ENCODE peak calls at places on chromosomes 5 and 9, in six cellular contexts. One of them, this sample, is unnamed.

GRCh38 chr5:109740329-109740728 is 50.6 kb downstream of the MAN2A1 start:
- DNase-seq in coronary artery: no peak
- DNase-seq in cardiac fibroblast: no peak
- DNase-seq in foreskin fibroblast: no peak
- DNase-seq in cardiac muscle cell: peak
- DNase-seq in adrenal gland: peak
- DNase-seq in this sample: no peak

GRCh38 chr9:17600962-17601593 is 22.2 kb downstream of the SH3GL2 start:
- DNase-seq in coronary artery: no peak
- DNase-seq in cardiac fibroblast: no peak
- DNase-seq in foreskin fibroblast: no peak
- DNase-seq in cardiac muscle cell: no peak
- DNase-seq in adrenal gland: no peak
- DNase-seq in this sample: no peak

GRCh38 chr9:124257865-124258764 is at the start of gene NEK6:
- DNase-seq in coronary artery: no peak
- DNase-seq in cardiac fibroblast: peak
- DNase-seq in foreskin fibroblast: peak
- DNase-seq in cardiac muscle cell: peak
- DNase-seq in adrenal gland: peak
- DNase-seq in this sample: peak

GRCh38 chr9:92378825-92379535 is 25.4 kb downstream of the OGN start:
- DNase-seq in coronary artery: no peak
- DNase-seq in cardiac fibroblast: no peak
- DNase-seq in foreskin fibroblast: peak
- DNase-seq in cardiac muscle cell: no peak
- DNase-seq in adrenal gland: no peak
- DNase-seq in this sample: no peak

GRCh38 chr5:53089481-53089976 is 20.0 kb downstream of the MOCS2 start:
- DNase-seq in coronary artery: no peak
- DNase-seq in cardiac fibroblast: peak
- DNase-seq in foreskin fibroblast: no peak
- DNase-seq in cardiac muscle cell: no peak
- DNase-seq in adrenal gland: no peak
- DNase-seq in this sample: no peak

GRCh38 chr5:41122459-41122858 is 51.3 kb upstream of the MROH2B start:
- DNase-seq in coronary artery: no peak
- DNase-seq in cardiac fibroblast: no peak
- DNase-seq in foreskin fibroblast: no peak
- DNase-seq in cardiac muscle cell: no peak
- DNase-seq in adrenal gland: no peak
- DNase-seq in this sample: no peak

GRCh38 chr9:94805585-94805984 is 79.1 kb downstream of the AOPEP start:
- DNase-seq in coronary artery: no peak
- DNase-seq in cardiac fibroblast: peak
- DNase-seq in foreskin fibroblast: peak
- DNase-seq in cardiac muscle cell: no peak
- DNase-seq in adrenal gland: no peak
- DNase-seq in this sample: peak

GRCh38 chr9:129722913-129723312 is 29.9 kb downstream of the PTGES start:
- DNase-seq in coronary artery: no peak
- DNase-seq in cardiac fibroblast: no peak
- DNase-seq in foreskin fibroblast: no peak
- DNase-seq in cardiac muscle cell: no peak
- DNase-seq in adrenal gland: no peak
- DNase-seq in this sample: no peak

GRCh38 chr9:90333226-90333625 is 309.4 kb downstream of the DIRAS2 start:
- DNase-seq in coronary artery: no peak
- DNase-seq in cardiac fibroblast: peak
- DNase-seq in foreskin fibroblast: no peak
- DNase-seq in cardiac muscle cell: peak
- DNase-seq in adrenal gland: no peak
- DNase-seq in this sample: no peak

DNA sequence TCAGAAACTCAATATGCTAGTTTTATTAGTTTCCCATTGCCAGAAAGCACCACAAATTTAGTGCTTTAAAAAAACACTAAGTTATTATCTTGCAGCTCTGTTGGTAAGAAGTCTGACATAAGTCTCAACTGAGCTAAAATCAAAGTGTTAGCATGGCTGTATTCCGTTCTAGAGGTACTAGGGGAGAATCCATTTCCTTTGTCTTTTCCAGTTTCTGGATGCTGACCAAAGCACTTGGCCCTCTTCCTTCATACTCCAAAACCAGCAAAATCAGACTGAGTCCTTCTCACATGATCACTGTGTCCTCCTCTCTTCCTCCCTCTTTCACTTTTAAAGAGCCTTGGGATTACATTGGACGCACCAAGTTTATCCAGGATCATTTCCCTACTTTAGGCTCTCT is 9.5 kb downstream of the CDH18 start:
- DNase-seq in coronary artery: no peak
- DNase-seq in cardiac fibroblast: no peak
- DNase-seq in foreskin fibroblast: no peak
- DNase-seq in cardiac muscle cell: no peak
- DNase-seq in adrenal gland: no peak
- DNase-seq in this sample: no peak
- H3K4me3 ChIP-seq in coronary artery: no peak
- H3K4me3 ChIP-seq in cardiac fibroblast: no peak
- H3K4me3 ChIP-seq in foreskin fibroblast: no peak
- H3K4me3 ChIP-seq in cardiac muscle cell: no peak
- H3K4me3 ChIP-seq in adrenal gland: no peak
- H3K4me3 ChIP-seq in this sample: no peak

GRCh38 chr9:73565833-73566465 is 414.3 kb downstream of the ANXA1 start:
- DNase-seq in coronary artery: no peak
- DNase-seq in cardiac fibroblast: peak
- DNase-seq in foreskin fibroblast: no peak
- DNase-seq in cardiac muscle cell: peak
- DNase-seq in adrenal gland: no peak
- DNase-seq in this sample: no peak

GRCh38 chr9:73566627-73567026 is 415.0 kb downstream of the ANXA1 start:
- DNase-seq in coronary artery: no peak
- DNase-seq in cardiac fibroblast: no peak
- DNase-seq in foreskin fibroblast: no peak
- DNase-seq in cardiac muscle cell: no peak
- DNase-seq in adrenal gland: no peak
- DNase-seq in this sample: no peak

GRCh38 chr9:73565026-73565425 is 413.4 kb downstream of the ANXA1 start:
- DNase-seq in coronary artery: no peak
- DNase-seq in cardiac fibroblast: peak
- DNase-seq in foreskin fibroblast: no peak
- DNase-seq in cardiac muscle cell: no peak
- DNase-seq in adrenal gland: no peak
- DNase-seq in this sample: no peak
- TF ChIP-seq CTCF in coronary artery: no peak
- TF ChIP-seq CTCF in cardiac fibroblast: no peak
- TF ChIP-seq CTCF in foreskin fibroblast: no peak
- TF ChIP-seq CTCF in cardiac muscle cell: no peak
- TF ChIP-seq CTCF in adrenal gland: no peak
- TF ChIP-seq CTCF in this sample: no peak

DNA sequence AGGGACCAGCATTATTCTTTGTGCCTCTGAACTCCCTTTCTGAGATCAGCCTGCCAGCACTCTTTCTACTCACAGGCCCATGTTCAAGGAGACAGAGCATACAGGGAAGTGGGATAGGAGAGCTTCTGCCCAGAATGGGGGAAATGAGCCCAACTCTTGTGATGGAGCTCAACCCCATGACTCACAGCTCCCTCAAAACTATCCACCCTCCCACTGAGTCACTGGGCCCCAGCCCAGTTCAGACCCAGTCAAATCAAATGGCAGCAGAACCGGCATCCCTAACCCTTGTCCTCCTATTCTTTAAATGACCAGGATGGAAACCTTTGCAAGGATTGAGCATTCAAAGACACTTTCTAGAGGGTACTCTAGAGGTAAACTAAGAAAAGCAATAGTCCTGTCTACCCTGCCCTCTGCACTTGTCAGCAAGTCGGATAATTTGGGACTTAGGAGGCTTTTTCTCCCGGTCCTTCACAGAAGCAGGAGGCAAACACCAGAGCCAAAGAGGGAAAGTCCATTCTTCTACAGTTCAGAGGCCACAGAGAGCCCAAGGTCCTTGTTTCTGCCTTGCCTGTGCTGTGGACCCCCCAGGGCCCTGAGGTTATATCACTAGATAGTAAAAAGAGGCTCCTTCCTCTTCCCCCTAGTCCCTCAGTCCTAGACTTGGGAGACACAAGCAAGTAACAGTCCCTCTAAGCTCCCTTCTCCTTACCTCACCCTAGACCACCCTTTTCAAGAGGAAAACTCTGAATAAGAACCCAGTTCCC is 3.2 kb downstream of the ATOSB start:
- DNase-seq in coronary artery: peak
- DNase-seq in cardiac fibroblast: peak
- DNase-seq in foreskin fibroblast: peak
- DNase-seq in cardiac muscle cell: no peak
- DNase-seq in adrenal gland: peak
- DNase-seq in this sample: peak
- H3K4me3 ChIP-seq in coronary artery: peak
- H3K4me3 ChIP-seq in cardiac fibroblast: peak
- H3K4me3 ChIP-seq in foreskin fibroblast: peak
- H3K4me3 ChIP-seq in cardiac muscle cell: no peak
- H3K4me3 ChIP-seq in adrenal gland: no peak
- H3K4me3 ChIP-seq in this sample: no peak

GRCh38 chr5:123875444-123876264 is 363.7 kb downstream of the CSNK1G3 start:
- DNase-seq in coronary artery: no peak
- DNase-seq in cardiac fibroblast: peak
- DNase-seq in foreskin fibroblast: no peak
- DNase-seq in cardiac muscle cell: peak
- DNase-seq in adrenal gland: no peak
- DNase-seq in this sample: peak
- TF ChIP-seq CTCF in coronary artery: no peak
- TF ChIP-seq CTCF in cardiac fibroblast: no peak
- TF ChIP-seq CTCF in foreskin fibroblast: no peak
- TF ChIP-seq CTCF in cardiac muscle cell: no peak
- TF ChIP-seq CTCF in adrenal gland: no peak
- TF ChIP-seq CTCF in this sample: no peak

GRCh38 chr5:133485468-133485867 is 126.9 kb downstream of the FSTL4 start:
- DNase-seq in coronary artery: no peak
- DNase-seq in cardiac fibroblast: no peak
- DNase-seq in foreskin fibroblast: no peak
- DNase-seq in cardiac muscle cell: no peak
- DNase-seq in adrenal gland: no peak
- DNase-seq in this sample: no peak
- H3K4me3 ChIP-seq in coronary artery: no peak
- H3K4me3 ChIP-seq in cardiac fibroblast: no peak
- H3K4me3 ChIP-seq in foreskin fibroblast: no peak
- H3K4me3 ChIP-seq in cardiac muscle cell: no peak
- H3K4me3 ChIP-seq in adrenal gland: no peak
- H3K4me3 ChIP-seq in this sample: no peak

GRCh38 chr5:38551020-38552017 is 5.1 kb downstream of the LIFR start:
- DNase-seq in coronary artery: no peak
- DNase-seq in cardiac fibroblast: peak
- DNase-seq in foreskin fibroblast: peak
- DNase-seq in cardiac muscle cell: peak
- DNase-seq in adrenal gland: peak
- DNase-seq in this sample: no peak
- TF ChIP-seq CTCF in coronary artery: no peak
- TF ChIP-seq CTCF in cardiac fibroblast: peak
- TF ChIP-seq CTCF in foreskin fibroblast: peak
- TF ChIP-seq CTCF in cardiac muscle cell: peak
- TF ChIP-seq CTCF in adrenal gland: peak
- TF ChIP-seq CTCF in this sample: peak

GRCh38 chr9:2015581-2016410 is 649 bp downstream of the SMARCA2 start:
- DNase-seq in coronary artery: peak
- DNase-seq in cardiac fibroblast: peak
- DNase-seq in foreskin fibroblast: peak
- DNase-seq in cardiac muscle cell: peak
- DNase-seq in adrenal gland: peak
- DNase-seq in this sample: peak

GRCh38 chr9:2014148-2014547 is 999 bp upstream of the SMARCA2 start:
- DNase-seq in coronary artery: no peak
- DNase-seq in cardiac fibroblast: peak
- DNase-seq in foreskin fibroblast: no peak
- DNase-seq in cardiac muscle cell: no peak
- DNase-seq in adrenal gland: no peak
- DNase-seq in this sample: no peak

GRCh38 chr9:2012347-2012746 is 2.8 kb upstream of the SMARCA2 start:
- DNase-seq in coronary artery: no peak
- DNase-seq in cardiac fibroblast: no peak
- DNase-seq in foreskin fibroblast: no peak
- DNase-seq in cardiac muscle cell: no peak
- DNase-seq in adrenal gland: no peak
- DNase-seq in this sample: no peak

GRCh38 chr9:2014696-2015580 is at the start of gene SMARCA2:
- DNase-seq in coronary artery: peak
- DNase-seq in cardiac fibroblast: peak
- DNase-seq in foreskin fibroblast: peak
- DNase-seq in cardiac muscle cell: peak
- DNase-seq in adrenal gland: peak
- DNase-seq in this sample: peak

GRCh38 chr9:2013688-2014087 is 1.5 kb upstream of the SMARCA2 start:
- DNase-seq in coronary artery: no peak
- DNase-seq in cardiac fibroblast: peak
- DNase-seq in foreskin fibroblast: peak
- DNase-seq in cardiac muscle cell: no peak
- DNase-seq in adrenal gland: no peak
- DNase-seq in this sample: no peak
- H3K4me3 ChIP-seq in coronary artery: peak
- H3K4me3 ChIP-seq in cardiac fibroblast: peak
- H3K4me3 ChIP-seq in foreskin fibroblast: peak
- H3K4me3 ChIP-seq in cardiac muscle cell: peak
- H3K4me3 ChIP-seq in adrenal gland: peak
- H3K4me3 ChIP-seq in this sample: no peak

This sample was measured in transverse colon.